ENCODE peak calls at places on chromosome 13, in nine cellular contexts. X is Calu3; B is CD8-positive, alpha-beta T cell; H is upper lobe of left lung; U is endothelial cell; R is mesothelial cell of epicardium; K is fibroblast of lung; T is LNCaP clone FGC; Z is AG10803. G is an unnamed sample.
A peak's percentile ranks its signal among the peaks of the same experiment; 100 is the strongest.

GRCh38 chr13:49584771-49585182 is 581 bp downstream of the RCBTB1 start:
- DNase-seq in B (no peak), K (peak; percentile 14), U (no peak), R (no peak), T (no peak), X (no peak), H (no peak), Z (no peak), G (no peak)

GRCh38 chr13:90683711-90684131 is 663.8 kb upstream of the MIR17HG start:
- DNase-seq in T (no peak), X (no peak), B (no peak), K (peak; percentile 17), Z (no peak), R (no peak), H (no peak), U (no peak), G (no peak)

GRCh38 chr13:78254113-78254512 is 335.5 kb upstream of the EDNRB start:
- DNase-seq in K (no peak), X (no peak), U (no peak), R (no peak), Z (no peak), T (no peak), H (no peak), B (no peak), G (no peak)

GRCh38 chr13:100514788-100515409 is 73.7 kb downstream of the GGACT start:
- DNase-seq in K (peak; percentile 59), R (peak; percentile 53), Z (peak; percentile 64), X (peak; percentile 63), B (peak; percentile 66), T (no peak), U (peak; percentile 85), H (peak; percentile 89), G (peak; percentile 86)

GRCh38 chr13:95267662-95268369 is 33.4 kb downstream of the ABCC4 start:
- DNase-seq in B (no peak), T (peak; percentile 73), U (no peak), K (peak; percentile 91), H (no peak), X (peak; percentile 50), R (no peak), Z (peak; percentile 87), G (no peak)

GRCh38 chr13:37642201-37642600 is 43.6 kb upstream of the POSTN start:
- DNase-seq in H (no peak), R (no peak), X (no peak), T (no peak), Z (no peak), U (no peak), B (no peak), K (no peak), G (no peak)

GRCh38 chr13:79771493-79771892 is 290.5 kb downstream of the NDFIP2 start:
- DNase-seq in Z (no peak), R (no peak), K (no peak), H (no peak), X (no peak), U (no peak), T (no peak), B (no peak), G (no peak)

GRCh38 chr13:78197231-78197630 is 278.6 kb upstream of the EDNRB start:
- DNase-seq in X (no peak), B (no peak), T (no peak), R (no peak), K (peak; percentile 20), Z (no peak), U (no peak), H (no peak), G (no peak)

GRCh38 chr13:27423333-27423732 is 1.1 kb upstream of the GTF3A start:
- DNase-seq in Z (no peak), X (no peak), U (no peak), T (no peak), K (no peak), H (no peak), B (no peak), R (no peak), G (no peak)

GRCh38 chr13:27427663-27428062 is 3.2 kb downstream of the GTF3A start:
- DNase-seq in X (no peak), R (no peak), Z (peak; percentile 45), H (peak; percentile 53), U (no peak), B (no peak), K (no peak), T (no peak), G (no peak)

GRCh38 chr13:27425151-27425917 is 915 bp downstream of the GTF3A start:
- DNase-seq in B (no peak), X (no peak), Z (no peak), U (no peak), T (no peak), H (no peak), R (no peak), K (peak; percentile 29), G (no peak)

GRCh38 chr13:27421101-27421881 is 3.1 kb upstream of the GTF3A start:
- DNase-seq in R (no peak), K (no peak), U (no peak), Z (no peak), H (no peak), X (no peak), B (no peak), T (no peak), G (no peak)

DNA sequence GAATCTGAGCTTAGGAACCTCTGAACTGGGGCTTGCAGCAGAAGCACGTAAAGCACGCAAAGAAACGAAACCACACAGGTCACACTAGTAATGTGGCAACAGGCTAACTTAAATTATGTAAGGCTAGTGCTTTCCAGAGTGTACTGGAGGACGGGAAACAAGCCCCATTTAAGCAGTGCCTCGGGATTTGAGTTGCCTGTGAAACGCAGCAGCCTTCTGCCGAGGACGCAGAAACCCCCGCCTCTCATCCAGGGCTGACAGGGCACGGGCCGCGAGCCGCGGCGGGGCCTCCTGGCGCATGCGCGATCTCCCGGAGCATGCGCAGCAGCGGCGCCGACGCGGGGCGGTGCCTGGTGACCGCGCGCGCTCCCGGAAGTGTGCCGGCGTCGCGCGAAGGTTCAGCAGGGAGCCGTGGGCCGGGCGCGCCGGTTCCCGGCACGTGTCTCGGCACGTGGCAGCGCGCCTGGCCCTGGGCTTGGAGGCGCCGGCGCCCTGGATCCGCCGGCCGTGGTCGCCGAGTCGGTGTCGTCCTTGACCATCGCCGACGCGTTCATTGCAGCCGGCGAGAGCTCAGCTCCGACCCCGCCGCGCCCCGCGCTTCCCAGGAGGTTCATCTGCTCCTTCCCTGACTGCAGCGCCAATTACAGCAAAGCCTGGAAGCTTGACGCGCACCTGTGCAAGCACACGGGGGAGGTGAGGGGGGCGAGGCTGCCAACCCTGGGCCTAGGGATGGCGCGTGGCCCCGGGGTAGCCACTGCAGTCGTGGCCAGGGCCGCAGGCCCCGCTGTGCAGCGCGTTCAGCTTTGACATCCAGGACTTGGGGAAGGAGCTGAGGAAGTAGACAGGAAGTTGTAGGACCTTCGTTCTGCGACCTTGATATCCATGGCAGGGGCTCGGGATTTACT is at the start of gene GTF3A:
- DNase-seq in B (peak; percentile 81), X (peak; percentile 83), Z (peak; percentile 78), K (peak; percentile 74), U (peak; percentile 89), T (peak; percentile 25), H (peak; percentile 87), R (peak; percentile 82), G (peak; percentile 93)
- TF ChIP-seq CTCF in B (no peak), X (no peak), Z (no peak), K (no peak), U (no peak), T (no peak), H (no peak), R (no peak), G (no peak)

DNA sequence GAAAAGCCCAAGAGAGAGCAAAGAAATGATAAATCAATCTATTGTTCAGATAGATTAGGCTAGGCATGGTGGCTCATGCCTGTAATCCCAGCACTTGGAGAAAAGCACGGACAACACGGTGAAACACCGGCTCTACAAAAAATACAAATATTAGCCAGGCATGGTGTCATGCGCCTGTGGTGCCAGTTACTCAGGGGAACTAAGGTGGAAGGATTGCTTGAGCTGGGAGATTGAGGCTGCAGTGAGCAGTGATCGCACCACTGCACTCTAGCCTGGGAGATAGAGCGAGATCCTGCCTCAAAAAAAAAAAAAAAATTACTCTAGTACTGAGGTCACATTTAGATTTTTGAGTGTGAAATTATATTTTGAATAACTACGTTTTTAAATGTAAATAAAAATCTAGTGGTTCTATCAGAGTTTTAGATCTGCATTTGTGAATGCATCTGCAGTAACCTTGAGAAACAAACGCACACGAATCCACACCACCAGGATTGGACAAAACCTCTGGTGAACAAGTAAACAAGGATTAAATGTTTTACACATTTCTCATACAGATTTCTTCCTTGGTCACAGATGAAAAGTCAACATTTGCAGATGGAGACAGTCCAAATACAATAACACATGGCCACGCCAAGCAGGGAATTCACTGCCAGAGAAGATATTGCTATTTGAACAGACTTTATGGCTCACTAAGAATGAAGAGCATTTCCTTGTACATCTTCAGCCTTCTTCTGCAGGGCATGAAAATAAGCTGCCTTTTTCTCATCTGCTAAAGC is 917.6 kb downstream of the PCDH9 start:
- DNase-seq in T (peak; percentile 94), B (no peak), H (no peak), R (no peak), X (no peak), U (no peak), Z (peak; percentile 42), K (peak; percentile 85), G (no peak)
- TF ChIP-seq CTCF in T (no peak), B (no peak), H (no peak), R (no peak), X (no peak), U (no peak), Z (no peak), K (no peak), G (no peak)

GRCh38 chr13:31947105-31947504 is 84.5 kb upstream of the FRY start:
- DNase-seq in X (no peak), Z (peak; percentile 73), T (no peak), U (no peak), K (no peak), B (no peak), R (no peak), H (no peak), G (no peak)

GRCh38 chr13:31950121-31950810 is 81.3 kb upstream of the FRY start:
- DNase-seq in U (no peak), H (no peak), B (no peak), X (no peak), R (no peak), T (no peak), Z (no peak), K (no peak), G (no peak)

GRCh38 chr13:31945202-31945978 is 86.2 kb upstream of the FRY start:
- DNase-seq in T (peak; percentile 79), R (peak; percentile 23), B (no peak), Z (peak; percentile 96), U (no peak), K (peak; percentile 74), X (peak; percentile 46), H (peak; percentile 77), G (no peak)

GRCh38 chr13:31946091-31946770 is 85.3 kb upstream of the FRY start:
- DNase-seq in B (no peak), U (no peak), T (no peak), K (peak; percentile 33), R (no peak), X (no peak), H (no peak), Z (peak; percentile 95), G (no peak)

DNA sequence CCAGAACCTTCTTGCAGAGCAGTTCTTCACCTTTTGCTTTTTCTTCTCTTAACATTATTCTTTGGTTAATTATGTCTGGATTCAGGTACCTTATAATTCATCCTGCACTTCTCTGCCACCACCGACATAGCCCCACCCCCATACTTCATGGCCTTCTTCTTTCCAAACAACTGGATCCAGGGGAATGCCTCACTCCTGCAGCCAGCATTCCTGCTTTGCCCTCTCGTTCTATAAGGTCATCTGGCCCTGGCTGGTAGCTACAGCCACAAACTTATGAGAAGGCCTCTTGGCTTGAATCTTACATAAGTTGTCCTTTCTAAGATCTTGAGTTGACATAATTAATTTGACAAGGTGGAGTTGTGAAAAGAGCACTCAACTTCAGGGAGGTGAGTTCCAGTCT is 84.1 kb upstream of the FRY start:
- DNase-seq in U (no peak), T (no peak), X (no peak), R (no peak), H (no peak), B (no peak), Z (peak; percentile 62), K (no peak), G (no peak)
- TF ChIP-seq CTCF in U (no peak), T (no peak), X (no peak), R (no peak), H (no peak), B (no peak), Z (no peak), K (no peak), G (no peak)

GRCh38 chr13:109275848-109276247 is 510.5 kb downstream of the IRS2 start:
- DNase-seq in U (peak; percentile 15), T (peak; percentile 2), K (peak; percentile 48), X (peak; percentile 13), H (no peak), R (no peak), B (no peak), Z (no peak), G (peak; percentile 64)
- TF ChIP-seq CTCF in U (peak; percentile 16), T (peak; percentile 27), K (no peak), X (no peak), H (no peak), R (no peak), B (no peak), Z (no peak), G (peak; percentile 39)